ENCODE peak calls at places on chromosomes 1 and 21, in five cellular contexts. Z is uterus, R is AG04450, N is IMR-90, E is left ventricle myocardium inferior. T is an unnamed sample. For H3K9me3, the result is how much of the 10 kb centered on the place peaks cover.

GRCh38 chr1:39896909-39897685 is 4.6 kb downstream of the MYCL start:
- DNase-seq in Z (no peak), R (peak), N (peak), E (no peak), T (no peak)

GRCh38 chr1:94298861-94299260 is 61.5 kb upstream of the ARHGAP29 start:
- DNase-seq in Z (no peak), R (no peak), N (no peak), E (no peak), T (no peak)

GRCh38 chr1:182444497-182444896 is 5.4 kb upstream of the RGSL1 start:
- DNase-seq in Z (no peak), R (no peak), N (no peak), E (no peak), T (no peak)

GRCh38 chr1:174324939-174325338 is 122.8 kb upstream of the GPR52 start:
- DNase-seq in Z (no peak), R (no peak), N (no peak), E (no peak), T (no peak)

GRCh38 chr1:61244114-61244513 is 161.8 kb downstream of the NFIA start:
- DNase-seq in Z (no peak), R (no peak), N (peak), E (no peak), T (no peak)

GRCh38 chr21:39060485-39061099 is 122.7 kb downstream of the PSMG1 start:
- DNase-seq in Z (no peak), R (no peak), N (no peak), E (no peak), T (no peak)

GRCh38 chr1:169348356-169349036 is 19.1 kb downstream of the NME7 start:
- DNase-seq in Z (no peak), R (peak), N (peak), E (no peak), T (no peak)

GRCh38 chr1:33272509-33272908 is 16.2 kb downstream of the ZNF362 start:
- DNase-seq in Z (no peak), R (no peak), N (no peak), E (no peak), T (no peak)

GRCh38 chr1:233080286-233080685 is 129.9 kb downstream of the NTPCR start:
- DNase-seq in Z (no peak), R (no peak), N (no peak), E (no peak), T (no peak)

GRCh38 chr1:231242516-231243198 is 1.6 kb downstream of the GNPAT start:
- DNase-seq in Z (no peak), R (no peak), N (peak), E (no peak), T (no peak)

GRCh38 chr1:39183503-39184353 is 20.8 kb upstream of the MACF1 start:
- DNase-seq in Z (no peak), R (no peak), N (peak), E (no peak), T (peak)

GRCh38 chr1:183780159-183780558 is 24.8 kb upstream of the RGL1 start:
- DNase-seq in Z (no peak), R (no peak), N (no peak), E (no peak), T (no peak)

GRCh38 chr1:67290236-67290635 is 17.4 kb upstream of the IL12RB2 start:
- DNase-seq in Z (no peak), R (no peak), N (no peak), E (no peak), T (no peak)

GRCh38 chr1:214317734-214318133 is 36.8 kb downstream of the SMYD2 start:
- DNase-seq in Z (no peak), R (no peak), N (no peak), E (no peak), T (no peak)

DNA sequence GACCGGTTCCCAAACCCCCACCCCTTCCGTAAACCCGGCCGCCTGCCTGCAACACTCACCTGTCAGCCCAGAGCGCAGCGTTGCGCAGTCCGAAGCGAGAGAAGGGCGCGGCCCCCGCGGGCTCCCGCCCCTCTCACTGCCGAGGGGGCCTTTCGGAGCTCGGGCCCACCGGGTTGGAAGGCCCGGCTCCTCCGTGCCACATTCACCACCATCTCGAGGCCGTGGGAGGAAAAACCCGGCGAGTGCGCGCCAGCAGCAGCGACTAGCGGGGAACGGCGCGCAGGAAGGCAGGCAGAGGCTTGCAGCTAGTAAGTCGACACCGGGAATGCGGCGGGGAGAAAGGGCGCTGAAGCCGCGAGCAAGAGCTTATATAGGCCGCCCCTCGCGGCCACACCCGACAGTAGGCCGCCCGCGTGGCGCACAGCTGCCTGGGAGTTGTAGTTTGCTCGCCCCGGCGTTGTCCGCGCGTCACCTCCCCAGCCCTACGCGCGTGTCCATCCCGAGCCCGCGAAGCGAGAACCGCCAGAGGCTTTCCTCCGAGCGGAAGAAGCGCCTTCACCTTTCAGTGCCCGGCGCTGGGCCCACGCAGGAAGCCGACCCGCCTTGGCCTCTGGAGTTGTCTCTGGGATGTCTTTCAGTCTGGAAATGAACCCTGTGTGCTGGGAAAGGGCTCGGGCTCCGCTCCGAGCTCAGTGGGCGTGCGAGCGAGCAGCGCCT is 10.4 kb upstream of the RAB42 start:
- DNase-seq in Z (peak), R (peak), N (peak), E (peak), T (peak)
- TF ChIP-seq CTCF in Z (peak), R (peak), N (no peak), E (peak), T (no peak)

GRCh38 chr1:110874303-110875215 is 1.6 kb downstream of the CD53 start:
- DNase-seq in Z (no peak), R (no peak), N (no peak), E (no peak), T (no peak)
- H3K4me3 ChIP-seq in Z (no peak), R (no peak), N (no peak), E (peak), T (peak)

GRCh38 chr1:152957561-152957960 is 10.6 kb downstream of the SPRR5 start:
- DNase-seq in Z (no peak), R (no peak), N (no peak), E (no peak), T (no peak)

GRCh38 chr1:152953761-152954160 is 6.8 kb downstream of the SPRR5 start:
- DNase-seq in Z (no peak), R (no peak), N (no peak), E (no peak), T (no peak)

GRCh38 chr1:152959273-152959672 is 11.2 kb upstream of the SPRR4 start:
- DNase-seq in Z (no peak), R (no peak), N (no peak), E (no peak), T (no peak)

GRCh38 chr1:152951711-152952110 is 4.7 kb downstream of the SPRR5 start:
- DNase-seq in Z (no peak), R (no peak), N (no peak), E (no peak), T (no peak)

DNA sequence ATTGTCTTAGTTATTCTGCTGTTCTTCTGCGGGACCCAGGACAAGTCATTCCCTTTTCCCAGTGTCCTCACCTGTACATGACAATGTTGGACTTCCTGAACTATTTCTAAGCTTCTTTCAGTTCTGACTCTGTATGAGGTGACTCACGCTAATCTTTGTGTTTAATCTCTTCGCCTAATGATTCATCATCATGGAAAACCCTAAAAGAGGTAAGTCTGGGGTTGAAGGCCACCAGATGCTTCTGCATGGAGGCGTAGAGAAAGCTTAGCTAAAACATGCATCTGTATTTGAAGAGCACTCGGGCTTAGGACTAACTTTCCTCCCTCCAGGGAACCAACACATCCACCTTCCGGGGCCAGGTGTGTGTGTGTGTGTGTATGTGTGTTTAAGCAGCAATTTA is 7.4 kb downstream of the SPRR5 start:
- DNase-seq in Z (no peak), R (no peak), N (no peak), E (no peak), T (no peak)
- H3K9me3 ChIP-seq in Z (under half), R (under half), N (under half), E (under half), T (under half)

GRCh38 chr1:159825564-159825963 is 1.1 kb upstream of the SLAMF8 start:
- DNase-seq in Z (no peak), R (no peak), N (no peak), E (no peak), T (no peak)

GRCh38 chr1:159817276-159818041 is 9.2 kb upstream of the SLAMF8 start:
- DNase-seq in Z (no peak), R (no peak), N (no peak), E (no peak), T (no peak)

GRCh38 chr1:159823401-159823800 is 3.3 kb upstream of the SLAMF8 start:
- DNase-seq in Z (no peak), R (no peak), N (no peak), E (no peak), T (no peak)

GRCh38 chr1:159826436-159827101 is at the start of gene SLAMF8:
- DNase-seq in Z (no peak), R (no peak), N (no peak), E (peak), T (no peak)

GRCh38 chr1:159821171-159821867 is 5.4 kb upstream of the SLAMF8 start:
- DNase-seq in Z (no peak), R (peak), N (peak), E (no peak), T (no peak)
- TF ChIP-seq CTCF in Z (no peak), R (peak), N (peak), E (no peak), T (no peak)

GRCh38 chr1:29597861-29598260 is 361.5 kb downstream of the PTPRU start:
- DNase-seq in Z (no peak), R (no peak), N (no peak), E (no peak), T (no peak)
- H3K4me3 ChIP-seq in Z (no peak), R (no peak), N (no peak), E (no peak), T (no peak)